ENCODE peak calls at places on chromosomes 12 and 14, in four cellular contexts. E is astrocyte, R is PC-3, L is neural progenitor cell. K is an unnamed sample.

GRCh38 chr14:74735113-74735512 is 22.2 kb downstream of the FCF1 start:
- DNase-seq in E (no peak), R (no peak), L (no peak), K (no peak)

GRCh38 chr12:64826234-64826633 is 1.8 kb downstream of the TBC1D30 start:
- DNase-seq in E (peak; percentile 44), L (peak; percentile 90), R (no peak), K (peak; percentile 59)

GRCh38 chr12:2613674-2614073 is 181.1 kb upstream of the FKBP4 start:
- DNase-seq in E (peak; percentile 97), R (peak; percentile 72), L (no peak), K (peak; percentile 97)

GRCh38 chr14:94113908-94114588 is 3.5 kb downstream of the IFI27 start:
- DNase-seq in R (no peak), E (peak; percentile 66), L (no peak), K (peak; percentile 39)

GRCh38 chr12:219891-220352 is 6.0 kb upstream of the SLC6A12 start:
- DNase-seq in E (peak; percentile 3), R (peak; percentile 56), L (peak; percentile 94), K (peak; percentile 32)

GRCh38 chr12:7833831-7834230 is 38.9 kb downstream of the SLC2A14 start:
- DNase-seq in E (no peak), L (no peak), R (no peak), K (peak; percentile 14)

GRCh38 chr12:74412607-74413230 is 124.9 kb upstream of the ATXN7L3B start:
- DNase-seq in L (no peak), E (peak; percentile 2), R (peak; percentile 70), K (peak; percentile 24)

GRCh38 chr12:2959508-2960431 is 573 bp downstream of the TEAD4 start:
- DNase-seq in E (peak; percentile 61), R (peak; percentile 45), L (peak; percentile 77), K (peak; percentile 62)

GRCh38 chr14:75748340-75748739 is 87.3 kb downstream of the TTLL5 start:
- DNase-seq in R (no peak), L (no peak), E (peak; percentile 27), K (no peak)

GRCh38 chr12:46676797-46677520 is 148.8 kb downstream of the SLC38A4 start:
- DNase-seq in R (no peak), L (no peak), E (no peak), K (no peak)

GRCh38 chr12:2683283-2684025 is 111.3 kb upstream of the FKBP4 start:
- DNase-seq in E (no peak), R (no peak), L (no peak), K (no peak)

GRCh38 chr12:30598889-30599288 is 96.8 kb downstream of the IPO8 start:
- DNase-seq in R (no peak), E (peak; percentile 7), L (no peak), K (no peak)

GRCh38 chr12:68824597-68825250 is 16.7 kb downstream of the MDM2 start:
- DNase-seq in E (no peak), L (no peak), R (no peak), K (no peak)
- H3K79me2 ChIP-seq in E (peaks cover 67% of the 10 kb centered on the region), L (peaks cover 9% of the 10 kb centered on the region), R (no peaks in the 10 kb centered on the region), K (peaks cover 19% of the 10 kb centered on the region)

GRCh38 chr12:53972152-53972702 is 699 bp upstream of the HOXC11 start:
- DNase-seq in L (no peak), E (no peak), R (peak; percentile 80), K (no peak)
- TF ChIP-seq EZH2 in L (no peak), E (peak; percentile 55), R (no peak), K (no peak)

GRCh38 chr12:11675952-11676505 is 26.6 kb downstream of the ETV6 start:
- DNase-seq in R (no peak), L (no peak), E (no peak), K (no peak)
- H3K79me2 ChIP-seq in R (no peaks in the 10 kb centered on the region), L (peaks cover 5% of the 10 kb centered on the region), E (peaks cover 100% of the 10 kb centered on the region), K (no peaks in the 10 kb centered on the region)

GRCh38 chr14:28763914-28764848 is 2.4 kb upstream of the FOXG1 start:
- DNase-seq in L (peak; percentile 76), E (no peak), R (peak; percentile 42), K (peak; percentile 30)

GRCh38 chr14:28767239-28767850 is 758 bp downstream of the FOXG1 start:
- DNase-seq in L (no peak), R (no peak), E (no peak), K (no peak)

GRCh38 chr14:28766505-28767238 is at the start of gene FOXG1:
- DNase-seq in R (no peak), E (no peak), L (peak; percentile 86), K (no peak)

GRCh38 chr14:28765907-28766504 is 581 bp upstream of the FOXG1 start:
- DNase-seq in R (no peak), E (no peak), L (peak; percentile 68), K (no peak)

DNA sequence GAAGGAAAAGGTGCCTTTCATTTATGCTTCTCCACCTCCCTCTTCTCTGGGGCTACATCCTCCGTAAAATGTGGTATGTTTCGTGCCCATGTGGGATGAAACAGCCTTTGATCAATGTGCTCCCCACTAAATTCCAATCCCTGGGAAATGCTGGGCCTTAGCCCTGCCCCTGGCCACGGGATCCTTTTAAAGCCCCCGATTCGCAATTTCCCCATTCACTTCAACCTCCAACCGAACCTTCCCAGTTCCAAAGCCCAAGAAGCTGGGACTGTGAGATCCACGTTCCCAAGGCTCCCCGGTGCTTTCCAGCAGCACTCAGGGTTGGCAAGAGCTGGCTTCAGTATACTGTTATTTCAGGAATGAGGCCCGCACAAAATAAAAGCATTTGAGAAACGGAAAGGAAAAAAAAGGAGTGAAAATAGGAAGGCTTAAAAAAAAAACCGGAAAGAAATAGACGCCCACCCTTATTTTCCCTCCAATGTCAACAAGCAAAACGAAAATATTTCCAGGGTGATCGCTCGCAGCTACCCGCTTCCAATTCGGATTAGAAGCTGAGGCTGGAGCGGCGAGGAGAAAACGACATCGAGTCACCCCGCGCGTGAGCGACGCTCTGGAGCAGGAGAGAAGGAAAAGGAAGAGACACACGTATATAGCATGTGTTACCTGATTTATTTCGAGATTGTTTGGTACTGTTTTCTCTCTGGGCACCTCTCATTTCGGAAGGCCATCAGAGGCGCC is 1.2 kb upstream of the FOXG1 start:
- DNase-seq in R (no peak), E (no peak), L (peak; percentile 46), K (no peak)
- TF ChIP-seq EZH2 in R (no peak), E (no peak), L (peak; percentile 86), K (peak; percentile 72)

DNA sequence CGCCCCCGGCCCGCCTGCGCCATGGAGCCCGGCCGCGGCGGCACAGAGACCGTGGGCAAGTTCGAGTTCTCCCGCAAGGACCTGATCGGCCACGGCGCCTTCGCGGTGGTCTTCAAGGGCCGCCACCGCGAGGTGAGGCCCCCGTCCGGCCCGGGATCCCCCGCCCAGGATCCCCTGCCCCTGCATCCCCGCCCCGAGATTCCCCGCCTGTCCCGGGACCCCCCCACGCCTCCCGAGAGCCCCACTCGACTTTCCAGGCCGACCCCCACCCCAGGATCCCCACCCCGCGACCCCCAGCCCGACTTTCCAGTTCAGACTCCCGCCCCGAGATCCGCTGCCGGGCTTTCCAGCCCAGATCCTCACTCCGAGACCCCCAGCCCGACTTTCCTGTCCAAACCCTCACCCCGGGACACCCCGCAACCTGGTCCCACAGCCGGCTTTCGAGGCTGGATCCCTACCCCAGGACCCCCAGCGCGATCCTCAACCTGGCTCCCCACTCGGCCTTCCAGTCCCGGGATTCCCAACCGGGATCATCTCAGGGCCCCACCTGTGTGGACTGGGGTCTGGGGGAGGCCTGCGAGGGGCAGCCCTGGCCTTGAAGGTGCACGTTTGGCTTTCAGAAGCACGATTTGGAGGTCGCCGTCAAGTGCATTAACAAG is 688 bp downstream of the ULK1 start:
- DNase-seq in R (no peak), E (no peak), L (peak; percentile 44), K (no peak)
- H3K79me2 ChIP-seq in R (peaks cover 34% of the 10 kb centered on the region), E (peaks cover 33% of the 10 kb centered on the region), L (peaks cover 43% of the 10 kb centered on the region), K (peaks cover 4% of the 10 kb centered on the region)